ENCODE peak calls at places on chromosomes 11 and 22, in ten cellular contexts. Q is dorsolateral prefrontal cortex, X is cardiac fibroblast, Y is fibroblast of mammary gland, H is astrocyte of the spinal cord, W is left lung, A is uterus, E is WTC11, C is neural crest cell, L is AG10803. P is an unnamed sample.
A peak's percentile ranks its signal among the peaks of the same experiment; 100 is the strongest.

GRCh38 chr11:26992031-26992541 is 1.8 kb upstream of the FIBIN start:
- DNase-seq in Q (no peak), X (peak; percentile 96), Y (peak; percentile 95), H (peak; percentile 82), W (no peak), A (peak; percentile 33), E (no peak), C (no peak), L (peak; percentile 91), P (no peak)

GRCh38 chr22:22235564-22235963 is 9.0 kb upstream of the VPREB1 start:
- DNase-seq in Q (no peak), X (peak; percentile 59), Y (peak; percentile 34), H (no peak), W (no peak), A (no peak), E (peak; percentile 57), C (peak; percentile 33), L (no peak), P (no peak)

GRCh38 chr11:10322830-10323792 is 18.2 kb downstream of the ADM start:
- DNase-seq in Q (no peak), X (peak; percentile 94), Y (peak; percentile 94), H (peak; percentile 93), W (no peak), A (peak; percentile 81), E (no peak), C (no peak), L (peak; percentile 92), P (no peak)

GRCh38 chr22:19995611-19996339 is 20.8 kb downstream of the ARVCF start:
- DNase-seq in Q (no peak), X (peak; percentile 28), Y (no peak), H (no peak), W (peak; percentile 74), A (no peak), E (no peak), C (no peak), L (peak; percentile 79), P (no peak)

GRCh38 chr22:38309614-38310517 is 7.4 kb downstream of the CSNK1E start:
- DNase-seq in Q (no peak), X (peak; percentile 50), Y (peak; percentile 74), H (no peak), W (no peak), A (no peak), E (no peak), C (no peak), L (peak; percentile 43), P (no peak)

GRCh38 chr11:114058871-114059277 is 637 bp upstream of the ZBTB16 start:
- DNase-seq in Q (no peak), X (peak; percentile 51), Y (peak; percentile 25), H (no peak), W (no peak), A (peak; percentile 69), E (peak; percentile 24), C (no peak), L (no peak), P (peak; percentile 67)

GRCh38 chr11:65911682-65912568 is 6.9 kb downstream of the C11orf68 start:
- DNase-seq in Q (no peak), X (peak; percentile 88), Y (peak; percentile 91), H (peak; percentile 73), W (no peak), A (peak; percentile 79), E (peak; percentile 69), C (peak; percentile 36), L (peak; percentile 89), P (no peak)

GRCh38 chr22:37566329-37566837 is 6.1 kb downstream of the CDC42EP1 start:
- DNase-seq in Q (peak; percentile 63), X (no peak), Y (no peak), H (no peak), W (peak; percentile 85), A (no peak), E (no peak), C (no peak), L (no peak), P (peak; percentile 71)

GRCh38 chr22:42269407-42270177 is 861 bp downstream of the TCF20 start:
- DNase-seq in Q (peak; percentile 57), X (peak; percentile 27), Y (no peak), H (no peak), W (peak; percentile 94), A (peak; percentile 29), E (peak; percentile 80), C (peak; percentile 40), L (no peak), P (peak; percentile 77)
- TF ChIP-seq CTCF in Q (no peak), X (no peak), Y (no peak), H (no peak), W (no peak), A (no peak), E (no peak), C (peak; percentile 32), L (no peak), P (no peak)

GRCh38 chr22:47083379-47083986 is 321.0 kb downstream of the TBC1D22A start:
- DNase-seq in Q (no peak), X (no peak), Y (no peak), H (no peak), W (no peak), A (no peak), E (no peak), C (no peak), L (no peak), P (no peak)

GRCh38 chr22:47084226-47084625 is 321.8 kb downstream of the TBC1D22A start:
- DNase-seq in Q (no peak), X (no peak), Y (no peak), H (no peak), W (no peak), A (no peak), E (peak; percentile 55), C (no peak), L (no peak), P (no peak)

GRCh38 chr22:47080100-47080499 is 317.6 kb downstream of the TBC1D22A start:
- DNase-seq in Q (no peak), X (no peak), Y (no peak), H (no peak), W (no peak), A (no peak), E (no peak), C (no peak), L (no peak), P (no peak)

GRCh38 chr22:47086596-47087248 is 324.3 kb downstream of the TBC1D22A start:
- DNase-seq in Q (no peak), X (no peak), Y (no peak), H (no peak), W (no peak), A (no peak), E (no peak), C (no peak), L (no peak), P (no peak)

DNA sequence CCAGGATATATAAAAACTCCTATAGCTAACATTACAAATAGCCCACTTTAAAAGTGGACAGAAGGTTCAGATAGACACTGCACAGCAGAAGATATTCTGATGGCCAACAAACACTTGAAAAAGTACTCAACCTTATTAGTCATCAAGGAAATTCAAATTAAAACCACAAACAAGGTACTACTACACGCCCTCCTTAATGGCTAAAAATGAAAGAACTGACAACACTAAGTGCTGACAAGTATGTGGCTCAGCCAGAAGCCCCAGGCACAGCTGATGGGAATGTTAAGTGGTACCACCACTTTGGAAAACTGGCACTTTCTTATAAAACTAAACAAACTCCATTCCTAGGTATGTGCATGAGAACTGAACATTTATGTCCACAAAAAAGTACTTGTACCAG is 320.1 kb downstream of the TBC1D22A start:
- DNase-seq in Q (no peak), X (no peak), Y (no peak), H (no peak), W (no peak), A (no peak), E (no peak), C (no peak), L (no peak), P (no peak)
- TF ChIP-seq CTCF in Q (no peak), X (no peak), Y (no peak), H (no peak), W (no peak), A (no peak), E (no peak), C (no peak), L (no peak), P (no peak)

GRCh38 chr22:41052661-41053490 is 39.5 kb upstream of the EP300 start:
- DNase-seq in Q (no peak), X (peak; percentile 56), Y (peak; percentile 13), H (peak; percentile 60), W (no peak), A (no peak), E (no peak), C (no peak), L (peak; percentile 56), P (no peak)

GRCh38 chr22:41047741-41048140 is 44.7 kb upstream of the EP300 start:
- DNase-seq in Q (no peak), X (no peak), Y (peak; percentile 7), H (no peak), W (no peak), A (peak; percentile 27), E (no peak), C (no peak), L (no peak), P (no peak)

GRCh38 chr22:41048791-41049717 is 43.3 kb upstream of the EP300 start:
- DNase-seq in Q (peak; percentile 55), X (peak; percentile 57), Y (peak; percentile 60), H (peak; percentile 68), W (peak; percentile 84), A (peak; percentile 75), E (peak; percentile 53), C (peak; percentile 23), L (peak; percentile 78), P (peak; percentile 61)

DNA sequence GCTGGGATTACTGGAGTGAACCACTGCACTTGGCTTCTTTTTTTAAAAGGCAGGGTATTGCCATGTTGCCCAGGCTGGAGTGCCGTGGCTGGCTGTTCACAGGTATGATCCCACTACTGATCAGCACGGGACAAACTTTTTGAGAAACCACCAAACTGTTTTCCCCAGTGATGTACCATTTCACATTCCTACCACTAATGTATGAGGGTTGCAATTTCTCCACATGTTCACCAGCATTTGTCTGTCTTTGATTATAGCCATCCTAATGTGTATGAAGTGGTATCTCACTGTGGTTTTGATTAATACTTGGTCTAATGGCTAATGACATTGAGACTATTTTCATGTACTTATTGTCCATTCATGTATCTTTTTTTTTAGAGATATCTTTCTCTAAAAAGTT is 41.5 kb upstream of the EP300 start:
- DNase-seq in Q (no peak), X (no peak), Y (peak; percentile 30), H (no peak), W (no peak), A (no peak), E (no peak), C (no peak), L (peak; percentile 66), P (no peak)
- TF ChIP-seq CTCF in Q (no peak), X (no peak), Y (peak; percentile 23), H (no peak), W (no peak), A (no peak), E (no peak), C (peak; percentile 30), L (peak; percentile 51), P (no peak)

GRCh38 chr22:35575116-35575748 is 34.6 kb downstream of the RASD2 start:
- DNase-seq in Q (no peak), X (no peak), Y (no peak), H (no peak), W (peak; percentile 59), A (no peak), E (no peak), C (no peak), L (no peak), P (no peak)
- TF ChIP-seq CTCF in Q (no peak), X (no peak), Y (no peak), H (no peak), W (no peak), A (no peak), E (no peak), C (no peak), L (no peak), P (no peak)

P was measured in lower lobe of right lung.